ENCODE peak calls at places on chromosomes 3 and 15, in four cellular contexts. G is GM12878, M is A549, B is H1. K is an unnamed sample.

GRCh38 chr3:108079043-108079442 is 11.8 kb downstream of the CD47 start:
- DNase-seq in G (no peak), B (no peak), M (no peak), K (no peak)

GRCh38 chr3:37909067-37909911 is 47.6 kb downstream of the CTDSPL start:
- DNase-seq in G (no peak), M (no peak), B (no peak), K (no peak)

GRCh38 chr15:40932625-40933519 is 3.7 kb downstream of the DLL4 start:
- DNase-seq in M (no peak), G (no peak), B (no peak), K (no peak)

GRCh38 chr3:186417791-186418190 is 55.8 kb upstream of the DGKG start:
- DNase-seq in M (peak), B (no peak), G (no peak), K (no peak)

GRCh38 chr3:144893980-144894379 is 922.4 kb downstream of the DIPK2A start:
- DNase-seq in G (no peak), M (no peak), B (no peak), K (no peak)

GRCh38 chr15:47674576-47675232 is 42.6 kb upstream of the SEMA6D start:
- DNase-seq in M (no peak), G (no peak), B (no peak), K (no peak)

GRCh38 chr15:42077680-42078079 is 16.7 kb downstream of the PLA2G4D start:
- DNase-seq in B (no peak), M (no peak), G (no peak), K (no peak)

GRCh38 chr3:187741403-187742350 is 3.6 kb downstream of the BCL6 start:
- DNase-seq in G (no peak), M (peak), B (no peak), K (peak)

GRCh38 chr3:177356113-177356512 is 158.8 kb upstream of the TBL1XR1 start:
- DNase-seq in B (no peak), G (no peak), M (no peak), K (no peak)

GRCh38 chr15:64991536-64992135 is 1.9 kb upstream of the SPG21 start:
- DNase-seq in B (no peak), G (no peak), M (no peak), K (no peak)

GRCh38 chr3:4380013-4380412 is 76.8 kb downstream of the SETMAR start:
- DNase-seq in M (no peak), G (no peak), B (no peak), K (no peak)

GRCh38 chr3:58474348-58474911 is 17.5 kb upstream of the KCTD6 start:
- DNase-seq in M (no peak), G (no peak), B (no peak), K (no peak)

GRCh38 chr3:154175041-154175440 is 53.9 kb downstream of the ARHGEF26 start:
- DNase-seq in B (no peak), M (no peak), G (no peak), K (no peak)

GRCh38 chr3:71989165-71989564 is 204.2 kb upstream of the PROK2 start:
- DNase-seq in M (peak), G (no peak), B (no peak), K (no peak)
- TF ChIP-seq MAX in M (no peak), G (no peak), B (no peak), K (no peak)

DNA sequence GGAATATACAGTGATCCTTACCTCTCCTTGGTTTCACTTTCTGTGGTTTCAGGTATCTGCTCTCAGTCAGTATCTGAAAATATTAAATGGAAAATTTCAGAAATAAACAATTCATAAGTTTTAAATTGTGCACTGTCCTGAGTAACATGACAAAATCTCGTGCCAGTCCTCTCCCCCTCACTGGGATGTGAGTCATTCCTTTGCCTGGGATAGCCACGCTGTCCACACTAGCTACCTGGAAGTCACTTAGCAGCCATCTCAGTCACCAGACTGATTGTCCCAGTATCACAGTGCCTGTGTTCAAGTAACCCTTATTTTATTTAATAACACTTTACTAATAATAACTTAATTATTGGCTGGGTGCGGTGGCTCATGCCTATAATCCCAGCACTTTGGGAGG is 15.3 kb upstream of the KLHL25 start:
- DNase-seq in M (no peak), B (no peak), G (no peak), K (no peak)
- TF ChIP-seq MAX in M (no peak), B (no peak), G (no peak), K (no peak)

GRCh38 chr3:195918176-195918575 is 9.8 kb upstream of the TNK2 start:
- DNase-seq in G (no peak), M (no peak), B (no peak), K (no peak)

GRCh38 chr3:195913382-195913781 is 5.0 kb upstream of the TNK2 start:
- DNase-seq in G (no peak), M (no peak), B (no peak), K (no peak)

GRCh38 chr3:195914648-195915473 is 6.5 kb upstream of the TNK2 start:
- DNase-seq in G (peak), M (peak), B (peak), K (peak)

GRCh38 chr3:195916991-195917390 is 8.6 kb upstream of the TNK2 start:
- DNase-seq in M (no peak), B (no peak), G (no peak), K (no peak)

DNA sequence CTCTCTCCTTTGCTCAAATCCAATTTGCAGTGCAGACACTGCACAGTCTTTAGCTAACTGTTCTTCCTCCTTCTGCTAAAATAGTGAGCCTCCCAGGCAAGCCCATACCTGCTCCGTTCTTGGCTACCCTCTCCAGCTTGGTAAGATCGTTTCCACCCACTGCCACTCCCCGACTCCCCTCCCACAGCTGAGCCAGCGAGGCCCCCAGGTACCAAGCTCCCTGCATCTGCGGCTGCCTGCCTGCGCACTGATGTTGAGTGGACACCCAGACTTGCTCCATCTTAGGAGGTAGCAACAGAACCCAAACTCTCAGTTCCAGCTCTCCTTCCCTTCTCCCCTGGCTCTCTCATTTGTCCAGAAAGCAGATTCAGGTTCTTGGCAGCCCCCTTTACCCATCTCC is 7.9 kb upstream of the TNK2 start:
- DNase-seq in G (no peak), M (no peak), B (no peak), K (no peak)
- TF ChIP-seq MAX in G (no peak), M (no peak), B (no peak), K (no peak)

GRCh38 chr15:45637552-45638033 is 2.8 kb downstream of the SQOR start:
- DNase-seq in M (peak), B (no peak), G (peak), K (no peak)
- TF ChIP-seq MAX in M (no peak), B (no peak), G (no peak), K (no peak)

K was measured in WTC11.